ENCODE peak calls at places on chromosome 21, in six cellular contexts. One of them, this sample, is unnamed.
A peak's percentile ranks its signal among the peaks of the same experiment; 100 is the strongest.

GRCh38 chr21:38802050-38803026 is 3.4 kb upstream of the ETS2 start:
- DNase-seq in RWPE1: no peak
- DNase-seq in lower leg skin: peak; percentile 86
- DNase-seq in nephron progenitor cell: no peak
- DNase-seq in brain microvascular endothelial cell: no peak
- DNase-seq in Calu3: no peak
- DNase-seq in this sample: no peak

GRCh38 chr21:31917108-31917507 is 44.3 kb downstream of the HUNK start:
- DNase-seq in RWPE1: no peak
- DNase-seq in lower leg skin: peak; percentile 89
- DNase-seq in nephron progenitor cell: no peak
- DNase-seq in brain microvascular endothelial cell: no peak
- DNase-seq in Calu3: no peak
- DNase-seq in this sample: no peak

GRCh38 chr21:34536820-34537219 is 24.8 kb upstream of the KCNE1 start:
- DNase-seq in RWPE1: no peak
- DNase-seq in lower leg skin: no peak
- DNase-seq in nephron progenitor cell: no peak
- DNase-seq in brain microvascular endothelial cell: no peak
- DNase-seq in Calu3: no peak
- DNase-seq in this sample: no peak

GRCh38 chr21:31855180-31855579 is 17.6 kb upstream of the HUNK start:
- DNase-seq in RWPE1: no peak
- DNase-seq in lower leg skin: no peak
- DNase-seq in nephron progenitor cell: no peak
- DNase-seq in brain microvascular endothelial cell: no peak
- DNase-seq in Calu3: no peak
- DNase-seq in this sample: no peak

GRCh38 chr21:44748621-44749020 is 37.2 kb upstream of the TSPEAR start:
- DNase-seq in RWPE1: no peak
- DNase-seq in lower leg skin: no peak
- DNase-seq in nephron progenitor cell: no peak
- DNase-seq in brain microvascular endothelial cell: no peak
- DNase-seq in Calu3: no peak
- DNase-seq in this sample: no peak

GRCh38 chr21:46071082-46071481 is 26.8 kb upstream of the COL6A2 start:
- DNase-seq in RWPE1: no peak
- DNase-seq in lower leg skin: peak; percentile 63
- DNase-seq in nephron progenitor cell: no peak
- DNase-seq in brain microvascular endothelial cell: no peak
- DNase-seq in Calu3: no peak
- DNase-seq in this sample: no peak

GRCh38 chr21:34810786-34811185 is 142.0 kb downstream of the CLIC6 start:
- DNase-seq in RWPE1: no peak
- DNase-seq in lower leg skin: peak; percentile 69
- DNase-seq in nephron progenitor cell: no peak
- DNase-seq in brain microvascular endothelial cell: no peak
- DNase-seq in Calu3: no peak
- DNase-seq in this sample: no peak

GRCh38 chr21:46459356-46460112 is 843 bp downstream of the DIP2A start:
- DNase-seq in RWPE1: peak; percentile 26
- DNase-seq in lower leg skin: peak; percentile 93
- DNase-seq in nephron progenitor cell: peak; percentile 32
- DNase-seq in brain microvascular endothelial cell: peak; percentile 29
- DNase-seq in Calu3: peak; percentile 17
- DNase-seq in this sample: peak; percentile 49

GRCh38 chr21:27550258-27550657 is 583.4 kb upstream of the ADAMTS5 start:
- DNase-seq in RWPE1: no peak
- DNase-seq in lower leg skin: no peak
- DNase-seq in nephron progenitor cell: no peak
- DNase-seq in brain microvascular endothelial cell: no peak
- DNase-seq in Calu3: no peak
- DNase-seq in this sample: no peak

GRCh38 chr21:45248893-45249381 is 38.8 kb downstream of the POFUT2 start:
- DNase-seq in RWPE1: no peak
- DNase-seq in lower leg skin: no peak
- DNase-seq in nephron progenitor cell: no peak
- DNase-seq in brain microvascular endothelial cell: no peak
- DNase-seq in Calu3: no peak
- DNase-seq in this sample: no peak

GRCh38 chr21:33844104-33844889 is 71.3 kb downstream of the ATP5PO start:
- DNase-seq in RWPE1: no peak
- DNase-seq in lower leg skin: no peak
- DNase-seq in nephron progenitor cell: no peak
- DNase-seq in brain microvascular endothelial cell: no peak
- DNase-seq in Calu3: no peak
- DNase-seq in this sample: no peak

GRCh38 chr21:44905016-44905724 is 15.5 kb downstream of the ITGB2 start:
- DNase-seq in RWPE1: no peak
- DNase-seq in lower leg skin: no peak
- DNase-seq in nephron progenitor cell: no peak
- DNase-seq in brain microvascular endothelial cell: no peak
- DNase-seq in Calu3: no peak
- DNase-seq in this sample: no peak

GRCh38 chr21:17829472-17829871 is 10.3 kb upstream of the C21orf91 start:
- DNase-seq in RWPE1: no peak
- DNase-seq in lower leg skin: no peak
- DNase-seq in nephron progenitor cell: no peak
- DNase-seq in brain microvascular endothelial cell: peak; percentile 11
- DNase-seq in Calu3: no peak
- DNase-seq in this sample: no peak

GRCh38 chr21:46294647-46295176 is 8.6 kb downstream of the YBEY start:
- DNase-seq in RWPE1: no peak
- DNase-seq in lower leg skin: peak; percentile 83
- DNase-seq in nephron progenitor cell: no peak
- DNase-seq in brain microvascular endothelial cell: peak; percentile 55
- DNase-seq in Calu3: peak; percentile 22
- DNase-seq in this sample: peak; percentile 79

GRCh38 chr21:44901391-44902074 is 19.2 kb downstream of the ITGB2 start:
- DNase-seq in RWPE1: no peak
- DNase-seq in lower leg skin: no peak
- DNase-seq in nephron progenitor cell: no peak
- DNase-seq in brain microvascular endothelial cell: no peak
- DNase-seq in Calu3: no peak
- DNase-seq in this sample: no peak

GRCh38 chr21:45396620-45396995 is 8.4 kb upstream of the COL18A1 start:
- DNase-seq in RWPE1: no peak
- DNase-seq in lower leg skin: peak; percentile 53
- DNase-seq in nephron progenitor cell: no peak
- DNase-seq in brain microvascular endothelial cell: no peak
- DNase-seq in Calu3: no peak
- DNase-seq in this sample: no peak

GRCh38 chr21:45208627-45208951 is 79.1 kb downstream of the POFUT2 start:
- DNase-seq in RWPE1: no peak
- DNase-seq in lower leg skin: no peak
- DNase-seq in nephron progenitor cell: no peak
- DNase-seq in brain microvascular endothelial cell: peak; percentile 25
- DNase-seq in Calu3: no peak
- DNase-seq in this sample: no peak

GRCh38 chr21:45386728-45387371 is 18.1 kb upstream of the COL18A1 start:
- DNase-seq in RWPE1: no peak
- DNase-seq in lower leg skin: peak; percentile 86
- DNase-seq in nephron progenitor cell: no peak
- DNase-seq in brain microvascular endothelial cell: peak; percentile 84
- DNase-seq in Calu3: no peak
- DNase-seq in this sample: no peak

DNA sequence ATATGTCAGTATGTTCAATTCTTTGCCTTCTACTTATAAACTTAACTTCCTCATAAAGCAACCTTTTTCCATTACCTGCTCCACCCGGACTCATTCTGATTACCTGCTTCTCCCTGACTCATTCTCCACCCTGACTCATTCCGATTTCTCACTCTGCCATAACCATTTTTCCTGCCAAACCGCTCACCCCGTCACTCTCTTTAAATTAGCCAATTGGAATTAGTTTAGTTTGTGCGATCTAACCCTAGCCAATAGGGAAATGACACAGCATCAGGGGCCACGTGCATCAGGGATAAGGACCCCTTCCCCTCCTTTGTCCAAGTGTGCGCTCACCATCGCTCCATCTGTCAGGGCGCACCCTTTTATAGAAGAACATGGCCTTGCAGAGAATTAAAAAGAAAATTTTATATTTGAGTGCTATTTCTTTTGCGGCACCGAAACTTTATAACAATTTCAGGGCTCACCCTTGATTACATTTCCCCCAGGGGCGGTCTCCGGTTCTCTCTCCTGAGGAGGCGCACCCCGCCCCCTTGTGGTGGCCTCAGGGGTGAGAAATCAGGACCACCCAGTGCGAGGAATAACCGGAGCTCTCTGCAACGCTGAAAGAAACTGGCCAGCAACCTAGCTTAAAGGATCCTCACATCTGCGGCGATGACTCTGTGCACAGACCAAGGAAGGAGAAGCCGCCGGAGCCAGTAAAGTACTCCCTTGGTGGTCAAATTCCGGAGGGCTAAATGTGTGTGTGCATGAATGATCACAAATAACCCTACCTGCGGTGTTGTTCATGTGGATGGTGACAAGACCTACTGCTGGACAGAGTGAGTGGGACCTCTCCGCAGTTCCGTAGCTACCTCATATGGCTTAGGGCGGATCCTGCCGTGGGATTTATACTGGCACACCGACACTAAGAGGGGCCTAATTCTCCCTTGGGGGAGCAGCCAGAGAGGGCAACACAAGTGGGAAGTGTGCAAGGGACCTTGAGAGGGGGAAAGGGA is 30.3 kb upstream of the CBR3 start:
- DNase-seq in RWPE1: no peak
- DNase-seq in lower leg skin: no peak
- DNase-seq in nephron progenitor cell: peak; percentile 80
- DNase-seq in brain microvascular endothelial cell: peak; percentile 45
- DNase-seq in Calu3: peak; percentile 58
- DNase-seq in this sample: no peak
- TF ChIP-seq CTCF in RWPE1: no peak
- TF ChIP-seq CTCF in lower leg skin: no peak
- TF ChIP-seq CTCF in nephron progenitor cell: peak; percentile 67
- TF ChIP-seq CTCF in brain microvascular endothelial cell: peak; percentile 78
- TF ChIP-seq CTCF in Calu3: peak; percentile 53
- TF ChIP-seq CTCF in this sample: peak; percentile 19

DNA sequence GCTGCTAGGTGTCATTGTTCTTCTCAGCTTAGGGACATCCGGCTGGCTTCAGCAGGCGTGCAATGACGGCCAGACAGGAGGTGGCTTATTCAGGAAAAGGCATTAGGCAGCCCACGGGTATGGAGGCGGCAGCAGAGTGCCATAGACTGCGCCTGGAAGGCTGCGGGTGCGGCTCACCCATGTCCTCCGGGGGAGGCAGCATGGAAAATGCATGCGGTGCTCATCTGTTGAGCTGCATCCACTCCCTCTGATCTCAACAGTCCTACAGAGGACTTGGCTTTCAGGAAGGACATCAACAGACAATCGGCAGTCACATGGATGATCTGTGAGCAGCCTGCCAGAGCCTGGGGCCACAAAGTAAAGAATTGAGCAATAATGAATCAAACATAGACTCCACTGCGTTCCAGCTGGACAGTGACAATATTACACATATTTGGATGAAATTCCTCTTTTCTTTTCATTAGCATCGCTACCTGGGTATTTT is 42.9 kb downstream of the UMODL1 start:
- DNase-seq in RWPE1: peak; percentile 57
- DNase-seq in lower leg skin: peak; percentile 94
- DNase-seq in nephron progenitor cell: no peak
- DNase-seq in brain microvascular endothelial cell: no peak
- DNase-seq in Calu3: no peak
- DNase-seq in this sample: no peak
- TF ChIP-seq CTCF in RWPE1: peak; percentile 24
- TF ChIP-seq CTCF in lower leg skin: no peak
- TF ChIP-seq CTCF in nephron progenitor cell: no peak
- TF ChIP-seq CTCF in brain microvascular endothelial cell: no peak
- TF ChIP-seq CTCF in Calu3: no peak
- TF ChIP-seq CTCF in this sample: no peak

DNA sequence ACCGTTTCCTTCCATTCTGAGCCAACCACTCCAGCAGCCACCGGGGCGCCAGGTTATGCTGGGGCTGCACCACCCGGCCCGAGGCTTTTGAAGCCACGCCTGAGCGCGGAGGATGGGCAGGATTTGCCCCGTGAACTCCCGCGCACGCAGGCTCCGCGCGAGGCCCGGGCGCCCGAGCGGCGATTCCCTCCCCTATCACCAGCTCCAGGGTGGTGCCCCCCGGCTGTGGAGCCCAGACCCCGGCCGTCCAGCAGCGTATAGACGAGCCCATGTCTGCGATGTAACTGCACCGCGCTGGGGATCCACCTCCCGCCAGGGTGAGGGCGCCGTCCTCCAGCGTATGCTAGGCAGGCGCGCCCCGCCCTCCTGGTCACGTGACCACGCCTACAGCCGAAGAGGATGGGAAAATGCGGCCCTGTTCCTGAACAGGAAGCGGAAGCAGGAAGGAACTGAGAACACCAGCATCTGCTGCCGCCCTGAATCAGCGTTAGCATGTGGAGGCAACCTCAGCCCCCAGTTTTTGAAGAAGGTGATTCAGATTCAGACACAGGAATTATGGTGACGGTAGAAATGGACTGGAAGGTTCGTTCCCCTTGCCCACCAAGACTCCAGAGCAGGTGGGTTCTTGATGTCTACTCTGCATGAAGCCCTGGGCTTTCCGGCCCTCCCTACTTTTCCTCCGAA is 46.0 kb downstream of the VPS26C start:
- DNase-seq in RWPE1: peak; percentile 90
- DNase-seq in lower leg skin: peak; percentile 99
- DNase-seq in nephron progenitor cell: peak; percentile 70
- DNase-seq in brain microvascular endothelial cell: peak; percentile 86
- DNase-seq in Calu3: peak; percentile 92
- DNase-seq in this sample: peak; percentile 92
- TF ChIP-seq CTCF in RWPE1: peak; percentile 58
- TF ChIP-seq CTCF in lower leg skin: no peak
- TF ChIP-seq CTCF in nephron progenitor cell: no peak
- TF ChIP-seq CTCF in brain microvascular endothelial cell: peak; percentile 34
- TF ChIP-seq CTCF in Calu3: no peak
- TF ChIP-seq CTCF in this sample: peak; percentile 55

DNA sequence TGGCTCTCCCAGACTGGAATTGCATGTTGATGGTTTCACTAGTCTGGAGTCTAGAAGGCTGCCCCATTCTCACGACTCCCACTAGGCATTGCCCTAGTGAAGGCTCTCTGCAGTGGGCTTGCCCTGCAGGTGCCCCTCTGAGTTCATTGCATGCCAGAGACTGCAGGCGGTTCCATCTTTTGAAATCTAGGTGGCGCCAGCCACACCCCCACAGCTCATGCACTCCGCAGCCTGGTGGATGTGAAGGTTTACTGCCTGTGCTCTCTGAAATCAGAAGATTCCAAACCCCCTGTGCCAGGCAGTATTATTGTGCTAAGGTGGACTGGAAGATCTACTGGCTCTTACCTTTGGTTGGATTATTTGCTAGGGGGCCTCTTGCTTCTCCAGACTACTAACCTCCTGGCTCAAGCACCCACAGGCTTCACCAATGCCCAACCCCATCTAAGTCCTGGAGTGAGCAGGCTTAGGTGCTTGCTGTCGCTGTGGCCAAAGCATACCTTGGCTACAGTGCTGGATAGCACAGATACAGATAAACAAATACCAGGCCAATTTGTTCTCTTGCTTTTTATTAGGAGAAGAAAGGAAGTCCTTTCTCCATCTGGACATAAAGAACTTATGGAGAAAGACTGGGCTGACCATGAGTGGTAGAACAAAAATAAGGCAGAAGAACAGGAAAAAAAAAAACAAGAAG is 83.5 kb upstream of the SIM2 start:
- DNase-seq in RWPE1: no peak
- DNase-seq in lower leg skin: no peak
- DNase-seq in nephron progenitor cell: no peak
- DNase-seq in brain microvascular endothelial cell: no peak
- DNase-seq in Calu3: no peak
- DNase-seq in this sample: no peak
- TF ChIP-seq CTCF in RWPE1: no peak
- TF ChIP-seq CTCF in lower leg skin: no peak
- TF ChIP-seq CTCF in nephron progenitor cell: no peak
- TF ChIP-seq CTCF in brain microvascular endothelial cell: peak; percentile 49
- TF ChIP-seq CTCF in Calu3: no peak
- TF ChIP-seq CTCF in this sample: no peak

GRCh38 chr21:21921410-21922232 is 923.4 kb downstream of the NCAM2 start:
- DNase-seq in RWPE1: peak; percentile 7
- DNase-seq in lower leg skin: no peak
- DNase-seq in nephron progenitor cell: no peak
- DNase-seq in brain microvascular endothelial cell: no peak
- DNase-seq in Calu3: no peak
- DNase-seq in this sample: no peak
- TF ChIP-seq CTCF in RWPE1: peak; percentile 68
- TF ChIP-seq CTCF in lower leg skin: no peak
- TF ChIP-seq CTCF in nephron progenitor cell: peak; percentile 70
- TF ChIP-seq CTCF in brain microvascular endothelial cell: peak; percentile 58
- TF ChIP-seq CTCF in Calu3: no peak
- TF ChIP-seq CTCF in this sample: peak; percentile 19